ENCODE peak calls at places on chromosomes 11 and 22, in six cellular contexts. One of them, this sample, is unnamed.

GRCh38 chr11:113488931-113489351 is 13.7 kb upstream of the DRD2 start:
- DNase-seq in AG04450: no peak
- DNase-seq in aorta: no peak
- DNase-seq in transverse colon: no peak
- DNase-seq in left ventricle myocardium inferior: no peak
- DNase-seq in body of pancreas: no peak
- DNase-seq in this sample: no peak

GRCh38 chr11:29119691-29120328 is 897.0 kb downstream of the KCNA4 start:
- DNase-seq in AG04450: peak; percentile 90
- DNase-seq in aorta: no peak
- DNase-seq in transverse colon: no peak
- DNase-seq in left ventricle myocardium inferior: no peak
- DNase-seq in body of pancreas: no peak
- DNase-seq in this sample: peak; percentile 24

GRCh38 chr11:61793084-61793828 is 545 bp downstream of the FEN1 start:
- DNase-seq in AG04450: no peak
- DNase-seq in aorta: no peak
- DNase-seq in transverse colon: no peak
- DNase-seq in left ventricle myocardium inferior: no peak
- DNase-seq in body of pancreas: no peak
- DNase-seq in this sample: no peak

GRCh38 chr22:45636668-45637067 is 35.0 kb upstream of the ATXN10 start:
- DNase-seq in AG04450: no peak
- DNase-seq in aorta: peak; percentile 11
- DNase-seq in transverse colon: no peak
- DNase-seq in left ventricle myocardium inferior: no peak
- DNase-seq in body of pancreas: no peak
- DNase-seq in this sample: no peak

GRCh38 chr11:77374108-77374507 is 72.6 kb upstream of the GDPD4 start:
- DNase-seq in AG04450: no peak
- DNase-seq in aorta: no peak
- DNase-seq in transverse colon: no peak
- DNase-seq in left ventricle myocardium inferior: no peak
- DNase-seq in body of pancreas: no peak
- DNase-seq in this sample: no peak

GRCh38 chr22:31607696-31608095 is 54.3 kb downstream of the PISD start:
- DNase-seq in AG04450: no peak
- DNase-seq in aorta: peak; percentile 57
- DNase-seq in transverse colon: no peak
- DNase-seq in left ventricle myocardium inferior: no peak
- DNase-seq in body of pancreas: no peak
- DNase-seq in this sample: no peak

GRCh38 chr11:105244157-105244820 is 104.7 kb upstream of the CARD18 start:
- DNase-seq in AG04450: peak; percentile 77
- DNase-seq in aorta: no peak
- DNase-seq in transverse colon: no peak
- DNase-seq in left ventricle myocardium inferior: no peak
- DNase-seq in body of pancreas: peak; percentile 49
- DNase-seq in this sample: peak; percentile 68

GRCh38 chr11:134725939-134726639 is 314.0 kb upstream of the B3GAT1 start:
- DNase-seq in AG04450: no peak
- DNase-seq in aorta: no peak
- DNase-seq in transverse colon: peak; percentile 24
- DNase-seq in left ventricle myocardium inferior: no peak
- DNase-seq in body of pancreas: peak; percentile 59
- DNase-seq in this sample: no peak

GRCh38 chr22:50136431-50137047 is 34.0 kb upstream of the PANX2 start:
- DNase-seq in AG04450: no peak
- DNase-seq in aorta: peak; percentile 34
- DNase-seq in transverse colon: no peak
- DNase-seq in left ventricle myocardium inferior: no peak
- DNase-seq in body of pancreas: no peak
- DNase-seq in this sample: no peak

GRCh38 chr11:24585192-24585591 is 88.3 kb downstream of the LUZP2 start:
- DNase-seq in AG04450: no peak
- DNase-seq in aorta: no peak
- DNase-seq in transverse colon: no peak
- DNase-seq in left ventricle myocardium inferior: no peak
- DNase-seq in body of pancreas: no peak
- DNase-seq in this sample: no peak

GRCh38 chr11:7603031-7603781 is 70.1 kb downstream of the CYB5R2 start:
- DNase-seq in AG04450: no peak
- DNase-seq in aorta: no peak
- DNase-seq in transverse colon: no peak
- DNase-seq in left ventricle myocardium inferior: no peak
- DNase-seq in body of pancreas: no peak
- DNase-seq in this sample: no peak

GRCh38 chr11:31477528-31478255 is 31.7 kb downstream of the IMMP1L start:
- DNase-seq in AG04450: no peak
- DNase-seq in aorta: no peak
- DNase-seq in transverse colon: no peak
- DNase-seq in left ventricle myocardium inferior: no peak
- DNase-seq in body of pancreas: no peak
- DNase-seq in this sample: no peak

GRCh38 chr22:40890881-40891280 is 29.0 kb upstream of the DNAJB7 start:
- DNase-seq in AG04450: no peak
- DNase-seq in aorta: no peak
- DNase-seq in transverse colon: no peak
- DNase-seq in left ventricle myocardium inferior: no peak
- DNase-seq in body of pancreas: no peak
- DNase-seq in this sample: no peak

GRCh38 chr11:74611369-74611861 is 19.0 kb downstream of the POLD3 start:
- DNase-seq in AG04450: peak; percentile 54
- DNase-seq in aorta: no peak
- DNase-seq in transverse colon: no peak
- DNase-seq in left ventricle myocardium inferior: no peak
- DNase-seq in body of pancreas: no peak
- DNase-seq in this sample: no peak

GRCh38 chr11:78262710-78263109 is 74.0 kb downstream of the USP35 start:
- DNase-seq in AG04450: no peak
- DNase-seq in aorta: no peak
- DNase-seq in transverse colon: no peak
- DNase-seq in left ventricle myocardium inferior: no peak
- DNase-seq in body of pancreas: no peak
- DNase-seq in this sample: no peak

GRCh38 chr22:40597541-40598453 is 38.7 kb downstream of the MRTFA start:
- DNase-seq in AG04450: no peak
- DNase-seq in aorta: no peak
- DNase-seq in transverse colon: no peak
- DNase-seq in left ventricle myocardium inferior: no peak
- DNase-seq in body of pancreas: no peak
- DNase-seq in this sample: no peak

GRCh38 chr22:25878933-25879332 is 136.9 kb downstream of the MYO18B start:
- DNase-seq in AG04450: no peak
- DNase-seq in aorta: no peak
- DNase-seq in transverse colon: no peak
- DNase-seq in left ventricle myocardium inferior: no peak
- DNase-seq in body of pancreas: no peak
- DNase-seq in this sample: no peak

GRCh38 chr11:3091081-3091845 is 34.0 kb upstream of the CARS1 start:
- DNase-seq in AG04450: no peak
- DNase-seq in aorta: peak; percentile 66
- DNase-seq in transverse colon: no peak
- DNase-seq in left ventricle myocardium inferior: no peak
- DNase-seq in body of pancreas: no peak
- DNase-seq in this sample: no peak

GRCh38 chr11:68992743-68993255 is 12.0 kb upstream of the MRGPRD start:
- DNase-seq in AG04450: no peak
- DNase-seq in aorta: peak; percentile 48
- DNase-seq in transverse colon: peak; percentile 1
- DNase-seq in left ventricle myocardium inferior: no peak
- DNase-seq in body of pancreas: no peak
- DNase-seq in this sample: no peak

GRCh38 chr11:94623120-94623735 is 56.1 kb downstream of the PIWIL4 start:
- DNase-seq in AG04450: peak; percentile 46
- DNase-seq in aorta: no peak
- DNase-seq in transverse colon: peak; percentile 22
- DNase-seq in left ventricle myocardium inferior: no peak
- DNase-seq in body of pancreas: peak; percentile 73
- DNase-seq in this sample: peak; percentile 49

GRCh38 chr11:12042215-12042676 is 33.8 kb upstream of the DKK3 start:
- DNase-seq in AG04450: peak; percentile 89
- DNase-seq in aorta: no peak
- DNase-seq in transverse colon: no peak
- DNase-seq in left ventricle myocardium inferior: no peak
- DNase-seq in body of pancreas: no peak
- DNase-seq in this sample: peak; percentile 91

DNA sequence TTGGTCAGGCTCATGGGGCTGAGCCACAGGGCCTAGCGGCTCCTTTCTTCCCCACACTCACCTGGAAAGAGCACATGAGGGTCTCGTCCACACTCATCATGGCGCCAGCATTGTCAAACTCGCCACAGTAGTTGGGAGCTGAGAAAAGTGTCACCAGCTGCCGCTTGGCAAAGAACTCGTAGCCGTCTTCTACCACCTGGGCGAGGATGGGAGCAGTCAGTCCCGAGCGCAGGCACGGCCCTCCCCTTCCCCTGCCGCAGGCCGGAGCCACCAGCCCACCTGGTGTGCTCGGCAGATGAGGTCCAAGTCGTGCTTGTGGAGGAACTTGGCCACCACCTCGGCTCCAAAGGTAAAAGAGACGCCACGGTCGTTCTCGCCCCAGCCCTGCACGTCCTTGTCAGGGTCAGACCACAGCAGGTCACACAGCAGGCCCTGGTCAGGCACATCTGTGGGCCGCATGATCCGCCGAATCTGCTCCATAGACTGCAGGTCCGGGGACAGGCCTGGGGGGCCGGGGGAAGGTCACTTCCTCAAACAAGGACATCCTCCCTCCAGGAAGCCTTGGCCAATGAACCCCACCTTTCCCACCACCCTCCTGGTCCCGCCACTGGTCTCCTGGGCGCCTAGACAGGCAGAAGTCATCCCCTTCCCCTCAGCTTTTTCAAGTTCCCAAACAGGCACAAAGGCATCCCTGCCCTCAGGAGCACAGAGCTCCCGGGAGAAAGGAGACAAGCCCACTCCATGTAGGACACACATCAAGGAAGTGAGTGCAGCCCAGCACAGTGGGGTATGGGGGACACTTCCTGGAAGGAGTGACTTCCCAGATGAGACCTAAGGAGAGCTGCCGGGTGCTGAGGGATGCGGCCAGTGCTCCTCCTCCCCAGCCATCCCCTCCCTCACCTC is 2.7 kb downstream of the PPP1CA start:
- DNase-seq in AG04450: no peak
- DNase-seq in aorta: no peak
- DNase-seq in transverse colon: no peak
- DNase-seq in left ventricle myocardium inferior: no peak
- DNase-seq in body of pancreas: no peak
- DNase-seq in this sample: no peak
- H3K27ac ChIP-seq in AG04450: no peak overlapping the region
- H3K27ac ChIP-seq in aorta: no peak overlapping the region
- H3K27ac ChIP-seq in transverse colon: no peak overlapping the region
- H3K27ac ChIP-seq in left ventricle myocardium inferior: no peak overlapping the region
- H3K27ac ChIP-seq in body of pancreas: no peak overlapping the region
- H3K27ac ChIP-seq in this sample: no peak overlapping the region

GRCh38 chr11:65377036-65377435 is 5.4 kb downstream of the SLC25A45 start:
- DNase-seq in AG04450: no peak
- DNase-seq in aorta: no peak
- DNase-seq in transverse colon: no peak
- DNase-seq in left ventricle myocardium inferior: no peak
- DNase-seq in body of pancreas: no peak
- DNase-seq in this sample: no peak

GRCh38 chr11:65376138-65376713 is 6.2 kb downstream of the SLC25A45 start:
- DNase-seq in AG04450: no peak
- DNase-seq in aorta: no peak
- DNase-seq in transverse colon: no peak
- DNase-seq in left ventricle myocardium inferior: no peak
- DNase-seq in body of pancreas: no peak
- DNase-seq in this sample: no peak

GRCh38 chr11:65378208-65378927 is 4.1 kb downstream of the SLC25A45 start:
- DNase-seq in AG04450: no peak
- DNase-seq in aorta: no peak
- DNase-seq in transverse colon: peak; percentile 52
- DNase-seq in left ventricle myocardium inferior: no peak
- DNase-seq in body of pancreas: peak; percentile 51
- DNase-seq in this sample: no peak

GRCh38 chr11:65378928-65379638 is 3.4 kb downstream of the SLC25A45 start:
- DNase-seq in AG04450: no peak
- DNase-seq in aorta: no peak
- DNase-seq in transverse colon: no peak
- DNase-seq in left ventricle myocardium inferior: no peak
- DNase-seq in body of pancreas: no peak
- DNase-seq in this sample: no peak

GRCh38 chr11:65377777-65378176 is 4.7 kb downstream of the SLC25A45 start:
- DNase-seq in AG04450: no peak
- DNase-seq in aorta: no peak
- DNase-seq in transverse colon: no peak
- DNase-seq in left ventricle myocardium inferior: no peak
- DNase-seq in body of pancreas: no peak
- DNase-seq in this sample: no peak
- H3K27ac ChIP-seq in AG04450: no peak overlapping the region
- H3K27ac ChIP-seq in aorta: no peak overlapping the region
- H3K27ac ChIP-seq in transverse colon: no peak overlapping the region
- H3K27ac ChIP-seq in left ventricle myocardium inferior: no peak overlapping the region
- H3K27ac ChIP-seq in body of pancreas: peak overlapping the region; percentile 99
- H3K27ac ChIP-seq in this sample: no peak overlapping the region

GRCh38 chr11:64608260-64608538 is 17.2 kb downstream of the SLC22A12 start:
- DNase-seq in AG04450: no peak
- DNase-seq in aorta: no peak
- DNase-seq in transverse colon: no peak
- DNase-seq in left ventricle myocardium inferior: no peak
- DNase-seq in body of pancreas: no peak
- DNase-seq in this sample: no peak
- H3K27ac ChIP-seq in AG04450: no peak overlapping the region
- H3K27ac ChIP-seq in aorta: no peak overlapping the region
- H3K27ac ChIP-seq in transverse colon: no peak overlapping the region
- H3K27ac ChIP-seq in left ventricle myocardium inferior: no peak overlapping the region
- H3K27ac ChIP-seq in body of pancreas: no peak overlapping the region
- H3K27ac ChIP-seq in this sample: no peak overlapping the region

GRCh38 chr11:36598051-36598450 is at the start of gene RAG2:
- DNase-seq in AG04450: no peak
- DNase-seq in aorta: no peak
- DNase-seq in transverse colon: no peak
- DNase-seq in left ventricle myocardium inferior: no peak
- DNase-seq in body of pancreas: no peak
- DNase-seq in this sample: no peak
- H3K27ac ChIP-seq in AG04450: no peak within 1 kb of the TSS
- H3K27ac ChIP-seq in aorta: no peak within 1 kb of the TSS
- H3K27ac ChIP-seq in transverse colon: no peak within 1 kb of the TSS
- H3K27ac ChIP-seq in left ventricle myocardium inferior: no peak within 1 kb of the TSS
- H3K27ac ChIP-seq in body of pancreas: no peak within 1 kb of the TSS
- H3K27ac ChIP-seq in this sample: no peak within 1 kb of the TSS

GRCh38 chr11:75656044-75656726 is 12.7 kb downstream of the MAP6 start:
- DNase-seq in AG04450: no peak
- DNase-seq in aorta: no peak
- DNase-seq in transverse colon: no peak
- DNase-seq in left ventricle myocardium inferior: no peak
- DNase-seq in body of pancreas: no peak
- DNase-seq in this sample: no peak
- H3K27ac ChIP-seq in AG04450: no peak overlapping the region
- H3K27ac ChIP-seq in aorta: no peak overlapping the region
- H3K27ac ChIP-seq in transverse colon: no peak overlapping the region
- H3K27ac ChIP-seq in left ventricle myocardium inferior: no peak overlapping the region
- H3K27ac ChIP-seq in body of pancreas: no peak overlapping the region
- H3K27ac ChIP-seq in this sample: no peak overlapping the region